ENCODE peak calls at places on chromosomes 3 and 15, in five cellular contexts. O is mesendoderm, F is foreskin keratinocyte, T is breast epithelium, L is endodermal cell. J is an unnamed sample.

GRCh38 chr15:93152951-93153350 is 63.9 kb upstream of the RGMA start:
- DNase-seq in O (no peak), F (no peak), T (peak), L (no peak), J (peak)

GRCh38 chr15:88477126-88477525 is 9.6 kb downstream of the MRPS11 start:
- DNase-seq in O (peak), F (no peak), T (no peak), L (no peak), J (no peak)

GRCh38 chr15:70701891-70702568 is 61.3 kb downstream of the UACA start:
- DNase-seq in O (peak), F (peak), T (no peak), L (no peak), J (no peak)

GRCh38 chr3:126485131-126485530 is 9.4 kb upstream of the ZXDC start:
- DNase-seq in O (no peak), F (no peak), T (no peak), L (no peak), J (no peak)

GRCh38 chr3:82163907-82164520 is 402.6 kb upstream of the GBE1 start:
- DNase-seq in O (peak), F (no peak), T (no peak), L (no peak), J (no peak)

GRCh38 chr3:112671930-112672715 is 31.2 kb upstream of the CCDC80 start:
- DNase-seq in O (peak), F (no peak), T (no peak), L (no peak), J (no peak)

GRCh38 chr3:125434582-125435011 is 59.5 kb upstream of the ZNF148 start:
- DNase-seq in O (no peak), F (no peak), T (no peak), L (no peak), J (no peak)

GRCh38 chr3:40258555-40258954 is 51.0 kb upstream of the EIF1B start:
- DNase-seq in O (peak), F (peak), T (no peak), L (peak), J (no peak)

GRCh38 chr3:42213417-42213816 is 52.6 kb downstream of the CCK start:
- DNase-seq in O (no peak), F (no peak), T (no peak), L (peak), J (no peak)

GRCh38 chr3:122612706-122613105 is 35.3 kb downstream of the PARP15 start:
- DNase-seq in O (no peak), F (no peak), T (no peak), L (no peak), J (no peak)

GRCh38 chr3:47024932-47025331 is 45.5 kb downstream of the NBEAL2 start:
- DNase-seq in O (peak), F (no peak), T (no peak), L (peak), J (no peak)

GRCh38 chr15:91992940-91993339 is 139.4 kb downstream of the SLCO3A1 start:
- DNase-seq in O (no peak), F (peak), T (no peak), L (no peak), J (no peak)

GRCh38 chr15:99117563-99118257 is 12.8 kb downstream of the SYNM start:
- DNase-seq in O (no peak), F (no peak), T (no peak), L (no peak), J (no peak)

DNA sequence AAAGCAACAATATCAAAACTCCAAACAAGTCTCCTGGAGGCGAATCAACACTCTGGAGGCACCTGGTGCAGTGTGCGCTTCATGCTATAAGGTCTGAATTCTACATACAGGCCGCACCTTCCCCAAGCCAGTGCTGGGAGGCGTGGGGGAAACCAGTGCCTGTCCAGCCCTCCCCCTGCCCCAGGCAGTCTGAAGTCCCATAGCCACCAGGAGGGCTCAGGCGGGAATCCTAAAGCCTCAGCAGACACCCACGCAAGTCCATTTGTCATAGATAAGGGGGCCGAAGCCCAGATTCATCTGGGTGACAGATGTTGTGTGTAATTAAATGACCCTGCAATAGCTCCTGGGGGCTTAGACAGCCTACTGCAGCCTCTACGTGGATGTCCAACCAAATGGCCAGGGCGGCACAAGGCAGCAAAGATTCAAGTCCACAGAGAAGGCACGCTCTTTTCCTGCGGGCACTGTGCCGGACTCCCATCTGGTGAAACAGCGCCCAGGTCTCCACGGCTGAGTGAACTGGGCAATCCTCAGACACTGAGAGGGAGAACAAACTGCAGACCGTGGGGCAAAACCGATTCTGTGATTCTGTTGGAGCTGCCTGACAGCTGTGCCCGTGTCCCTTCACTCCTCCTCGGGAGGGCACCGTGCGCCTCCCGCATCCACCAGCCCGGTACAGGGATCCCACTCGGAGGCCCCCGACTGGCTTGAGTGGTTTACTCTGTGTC is 64.8 kb downstream of the ATP10A start:
- DNase-seq in O (no peak), F (no peak), T (no peak), L (no peak), J (no peak)
- H3K27ac ChIP-seq in O (no peak), F (no peak), T (peak), L (no peak), J (peak)

GRCh38 chr3:171835116-171835515 is 8.0 kb upstream of the TMEM212 start:
- DNase-seq in O (no peak), F (no peak), T (no peak), L (no peak), J (no peak)

GRCh38 chr3:171833775-171834460 is 9.2 kb upstream of the TMEM212 start:
- DNase-seq in O (no peak), F (no peak), T (no peak), L (no peak), J (no peak)

GRCh38 chr3:171833006-171833405 is 10.1 kb upstream of the TMEM212 start:
- DNase-seq in O (no peak), F (no peak), T (no peak), L (no peak), J (no peak)

GRCh38 chr3:171835613-171836012 is 7.5 kb upstream of the TMEM212 start:
- DNase-seq in O (no peak), F (no peak), T (no peak), L (no peak), J (no peak)

DNA sequence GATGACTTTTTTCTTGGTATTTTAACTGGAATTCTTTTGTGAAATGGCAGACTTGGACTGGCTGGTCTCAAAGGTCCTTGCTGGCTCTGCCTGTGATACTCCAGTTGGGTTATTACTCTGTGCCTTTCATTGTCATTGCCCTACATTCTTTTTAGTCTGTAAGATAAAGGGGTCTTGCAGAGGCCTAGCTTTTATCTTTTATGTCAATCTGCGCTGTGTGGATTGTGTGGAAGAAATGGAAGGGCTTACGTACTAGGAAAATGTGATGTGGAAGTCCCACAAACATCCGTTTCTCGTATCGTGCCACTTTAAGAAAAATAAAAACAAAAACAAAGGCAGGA is 8.7 kb upstream of the TMEM212 start:
- DNase-seq in O (peak), F (no peak), T (no peak), L (no peak), J (no peak)
- H3K27ac ChIP-seq in O (no peak), F (no peak), T (peak), L (peak), J (no peak)

DNA sequence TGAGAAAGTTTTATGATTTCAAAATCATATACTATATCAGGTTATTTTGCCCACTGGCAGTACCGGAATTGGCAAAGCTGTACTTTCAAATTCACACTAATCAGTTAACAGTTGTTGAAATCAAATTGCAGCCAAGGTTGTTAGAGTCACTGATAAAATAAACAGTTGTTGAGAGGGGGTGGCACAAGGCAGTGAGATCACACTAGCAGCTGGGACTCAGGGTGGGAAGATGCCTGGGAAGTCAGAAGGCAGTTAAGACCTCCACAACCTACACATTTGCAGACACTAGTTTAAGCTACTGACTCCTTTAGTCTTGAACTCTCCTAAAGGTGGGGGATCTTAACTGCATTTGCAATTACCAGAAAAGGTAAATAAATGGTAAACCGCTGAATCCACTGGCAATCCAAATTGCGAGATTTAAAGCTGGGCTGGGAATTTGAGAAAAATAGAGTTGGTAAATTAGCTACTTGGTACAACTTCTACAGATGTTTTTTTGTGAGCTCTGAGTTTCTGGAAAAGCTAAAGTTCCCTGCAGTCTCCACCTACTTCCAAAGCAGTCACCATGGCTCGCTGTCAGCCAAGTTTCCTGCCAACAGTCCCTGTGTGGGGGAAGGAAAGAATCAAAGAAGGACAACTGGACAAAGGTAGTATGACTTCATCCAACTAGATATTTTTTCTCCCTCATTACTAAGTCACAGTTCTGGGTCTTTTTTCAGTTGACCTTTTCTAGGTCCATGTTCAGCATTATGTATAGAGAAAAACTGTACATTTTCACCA is 105.7 kb downstream of the ZNF385D start:
- DNase-seq in O (peak), F (no peak), T (peak), L (no peak), J (peak)
- H3K27ac ChIP-seq in O (no peak), F (no peak), T (peak), L (no peak), J (peak)

DNA sequence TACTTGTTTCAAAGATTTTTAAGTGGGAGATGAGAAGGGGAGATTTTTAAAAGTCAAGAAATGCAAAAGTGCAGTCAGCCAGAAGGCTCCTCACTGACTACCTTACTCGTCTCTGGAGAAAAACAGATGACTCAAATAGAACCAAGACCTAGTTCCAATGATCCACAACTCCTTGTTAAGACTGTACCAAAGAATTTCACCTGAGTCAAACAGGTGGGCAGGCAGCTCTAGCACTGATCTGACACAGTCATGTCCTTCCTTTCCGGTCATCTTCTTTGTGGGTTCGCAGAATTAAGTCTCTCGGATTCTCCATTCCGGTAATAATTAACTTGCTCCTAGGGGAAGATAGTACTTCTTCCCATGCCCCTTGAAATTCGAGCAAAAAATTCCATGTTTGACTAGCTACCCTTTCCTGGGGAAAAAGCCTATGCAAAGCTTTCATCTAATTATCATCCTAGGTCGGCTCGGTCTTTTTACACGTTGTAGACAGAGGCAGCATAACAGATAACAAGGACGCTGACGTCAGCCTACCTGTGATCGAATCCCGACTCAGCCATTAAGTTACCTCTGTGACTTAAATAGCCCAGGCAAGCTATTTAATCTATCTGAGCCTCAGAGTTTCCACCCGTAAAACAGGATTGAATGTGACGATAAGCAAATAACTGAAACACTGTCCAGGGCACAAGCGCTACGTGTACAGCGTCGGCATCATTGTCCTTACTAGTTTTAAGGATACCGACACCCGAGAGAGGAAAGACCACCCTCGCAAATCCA is 746 bp downstream of the SELENOK start:
- DNase-seq in O (peak), F (no peak), T (no peak), L (peak), J (no peak)
- H3K27ac ChIP-seq in O (no peak), F (peak), T (peak), L (peak), J (peak)

DNA sequence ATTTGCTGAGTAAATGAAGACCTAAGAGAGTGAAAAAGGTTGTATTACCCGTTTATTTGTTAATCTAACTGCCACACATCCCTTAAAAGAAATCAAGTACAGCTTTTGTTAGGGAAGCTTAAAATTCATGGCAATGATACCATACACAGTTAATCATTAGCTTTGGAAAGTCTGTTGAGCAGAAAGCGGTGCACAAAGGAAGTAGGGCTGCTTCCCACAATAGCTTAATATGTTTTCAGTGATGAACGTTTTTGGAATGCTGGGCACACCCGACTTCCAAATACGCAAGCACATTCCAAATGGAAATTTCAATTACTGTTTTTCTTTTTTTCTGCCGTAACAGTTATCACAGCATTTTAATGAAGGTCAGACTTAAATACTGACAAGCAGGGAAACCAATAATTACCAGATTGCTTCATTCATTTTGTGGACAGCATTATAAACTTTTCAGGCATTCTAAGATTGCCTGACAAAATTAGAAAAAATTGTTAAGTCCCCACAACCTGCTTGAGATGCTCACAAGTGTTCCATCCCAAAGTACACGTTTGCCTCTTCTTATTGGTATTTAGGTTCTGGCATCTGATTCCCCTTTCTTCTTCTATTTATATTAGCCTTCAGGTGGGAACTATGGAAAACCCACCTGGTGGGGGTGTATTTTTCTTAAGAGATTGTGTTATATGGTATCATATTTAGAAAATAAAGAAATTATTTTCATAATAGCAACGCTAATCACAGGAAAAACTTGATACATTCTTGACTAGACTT is 1.1 kb upstream of the ECT2 start:
- DNase-seq in O (peak), F (peak), T (no peak), L (no peak), J (peak)
- H3K27ac ChIP-seq in O (no peak), F (peak), T (peak), L (no peak), J (peak)

J was measured in thoracic aorta.